ENCODE peak calls at places on chromosome 10, in six cellular contexts. U, J, S, T, M and Y are unnamed samples.

GRCh38 chr10:58588673-58589265 is 76.1 kb downstream of the BICC1 start:
- DNase-seq in U (no peak), J (no peak), S (peak), T (no peak), M (no peak), Y (no peak)

GRCh38 chr10:92880233-92880861 is 32.0 kb downstream of the EXOC6 start:
- DNase-seq in U (peak), J (no peak), S (peak), T (peak), M (no peak), Y (peak)

GRCh38 chr10:6815346-6815745 is 235.3 kb upstream of the PRKCQ start:
- DNase-seq in U (no peak), J (no peak), S (no peak), T (no peak), M (no peak), Y (no peak)

GRCh38 chr10:19719320-19719719 is 96.9 kb upstream of the PLXDC2 start:
- DNase-seq in U (no peak), J (no peak), S (no peak), T (no peak), M (no peak), Y (no peak)

GRCh38 chr10:16975188-16975587 is 154.4 kb downstream of the CUBN start:
- DNase-seq in U (no peak), J (no peak), S (no peak), T (no peak), M (no peak), Y (no peak)

GRCh38 chr10:124378271-124378670 is 40.5 kb downstream of the OAT start:
- DNase-seq in U (no peak), J (no peak), S (no peak), T (no peak), M (no peak), Y (no peak)

GRCh38 chr10:43120948-43121290 is 17.3 kb upstream of the CSGALNACT2 start:
- DNase-seq in U (no peak), J (peak), S (no peak), T (no peak), M (no peak), Y (no peak)

GRCh38 chr10:126225672-126226007 is 162.6 kb downstream of the ADAM12 start:
- DNase-seq in U (no peak), J (no peak), S (no peak), T (no peak), M (no peak), Y (no peak)

GRCh38 chr10:621981-622740 is 67.3 kb downstream of the DIP2C start:
- DNase-seq in U (no peak), J (no peak), S (no peak), T (no peak), M (no peak), Y (no peak)

GRCh38 chr10:57657164-57657765 is 610.4 kb downstream of the IPMK start:
- DNase-seq in U (peak), J (no peak), S (peak), T (peak), M (peak), Y (peak)

GRCh38 chr10:58282615-58283014 is 13.7 kb downstream of the CISD1 start:
- DNase-seq in U (no peak), J (peak), S (no peak), T (no peak), M (no peak), Y (no peak)

DNA sequence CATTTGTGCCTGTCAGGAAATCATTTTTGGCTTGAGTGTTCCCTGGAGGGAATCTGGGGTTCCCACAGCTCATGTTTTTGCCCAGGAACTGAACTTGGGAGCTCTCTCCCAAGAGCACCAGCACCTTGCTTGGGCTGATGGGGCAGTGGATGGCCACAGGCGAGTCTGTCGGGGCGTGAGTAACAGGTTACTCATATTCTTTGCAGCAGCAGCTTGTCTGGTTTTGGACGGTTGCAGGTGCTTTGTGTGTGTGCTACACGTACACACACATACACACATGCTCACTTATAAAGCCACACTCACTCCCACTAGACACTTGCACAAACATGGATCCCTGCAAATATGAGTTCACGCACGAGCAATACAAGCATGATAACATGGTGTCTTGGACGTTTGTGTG is 2.9 kb upstream of the PALD1 start:
- DNase-seq in U (no peak), J (no peak), S (no peak), T (no peak), M (no peak), Y (no peak)
- TF ChIP-seq JUND in U (peak), J (no peak), S (no peak), T (no peak), M (no peak), Y (no peak)

DNA sequence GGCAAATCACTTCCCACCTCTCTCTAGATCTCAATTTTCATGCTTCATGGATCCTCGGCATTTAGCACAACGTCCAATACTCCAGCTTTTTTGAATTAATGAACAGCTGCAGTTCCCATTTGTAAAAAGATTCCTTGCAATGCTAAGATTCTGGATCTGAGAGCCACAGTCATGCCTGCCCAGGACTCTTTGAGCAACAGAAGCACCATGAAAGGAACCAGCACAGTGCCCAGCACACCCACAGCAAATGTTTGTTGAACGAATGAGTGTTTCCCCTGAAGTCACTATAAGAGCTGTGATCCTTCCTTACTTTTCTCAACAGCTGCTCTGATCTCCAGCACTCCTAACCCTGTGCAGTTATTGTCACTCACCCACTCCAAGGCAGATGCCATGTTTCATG is 20.7 kb upstream of the DDIT4 start:
- DNase-seq in U (no peak), J (no peak), S (no peak), T (no peak), M (no peak), Y (no peak)
- H2AFZ ChIP-seq in U (no peak), J (peak), S (peak), T (no peak), M (no peak), Y (no peak)

DNA sequence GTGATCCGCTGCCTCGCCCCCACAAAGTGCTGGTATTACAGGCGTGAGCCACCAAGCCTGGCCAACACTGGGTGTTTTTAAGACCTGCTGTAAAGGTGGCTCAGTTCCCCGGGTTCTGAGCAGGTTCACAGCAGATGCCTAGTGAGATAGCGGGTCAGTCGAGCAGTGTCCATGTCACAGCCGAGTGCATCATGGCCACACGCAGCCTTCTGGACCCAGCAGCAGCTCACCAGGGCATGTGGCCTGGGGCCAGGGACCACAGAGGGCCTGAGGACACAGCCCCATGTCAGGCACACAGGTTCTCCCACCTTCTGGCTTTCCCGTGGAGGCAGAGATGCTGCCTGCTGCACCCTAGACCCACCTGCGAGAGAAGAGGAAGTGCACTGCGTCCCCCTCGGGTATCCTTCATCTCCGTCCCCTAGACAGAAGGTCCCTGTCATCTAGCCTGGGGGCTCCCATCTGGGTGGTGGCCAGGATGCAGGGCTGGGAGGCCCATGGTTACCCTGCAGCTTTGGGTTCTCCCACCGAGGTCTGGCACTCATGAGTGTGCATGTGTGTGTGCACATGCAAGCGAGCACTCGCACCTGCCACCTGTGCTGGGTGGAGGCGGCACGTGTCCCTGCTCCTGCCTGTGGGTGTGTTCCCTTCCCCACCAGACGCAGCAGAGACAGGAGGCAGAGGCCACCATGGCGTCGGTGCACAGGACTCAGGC is 98.6 kb downstream of the NKX6-2 start:
- DNase-seq in U (no peak), J (no peak), S (no peak), T (no peak), M (no peak), Y (no peak)
- TF ChIP-seq JUND in U (no peak), J (no peak), S (no peak), T (no peak), M (no peak), Y (no peak)

DNA sequence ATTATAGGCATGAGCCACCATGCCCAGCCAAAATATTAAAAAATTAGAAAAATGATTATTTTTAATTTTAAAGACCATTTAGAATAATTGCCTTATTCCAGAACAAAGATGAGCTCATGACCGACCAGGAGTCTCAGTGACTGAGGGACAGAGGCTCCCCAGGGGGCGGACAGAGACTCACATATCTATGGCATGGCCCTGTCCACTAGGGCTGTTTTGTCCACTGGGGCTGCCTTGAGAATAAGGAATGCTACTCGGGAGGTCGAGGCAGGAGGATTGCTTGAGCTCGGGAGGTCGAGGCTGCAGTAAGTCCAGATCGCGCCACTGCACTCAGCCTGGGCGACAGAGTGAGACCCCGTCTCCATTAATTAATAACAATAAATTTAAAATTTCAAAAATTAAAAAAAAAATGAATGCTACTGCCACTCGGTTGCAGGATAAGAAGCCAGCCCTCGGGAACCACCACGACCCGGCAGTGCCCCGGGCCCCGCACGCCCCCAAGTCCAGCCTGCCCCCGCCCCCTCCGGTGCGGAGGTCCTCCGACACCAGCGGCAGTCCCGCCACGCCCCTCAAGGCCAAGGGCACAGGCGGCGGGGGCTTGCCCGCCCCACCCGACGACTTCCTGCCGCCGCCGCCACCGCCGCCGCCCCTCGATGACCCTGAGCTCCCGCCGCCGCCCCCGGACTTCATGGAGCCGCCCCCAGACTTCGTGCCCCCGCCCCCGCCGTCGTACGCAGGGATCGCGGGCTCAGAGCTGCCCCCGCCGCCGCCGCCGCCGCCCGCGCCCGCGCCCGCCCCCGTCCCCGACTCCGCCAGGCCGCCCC is 128.6 kb downstream of the APBB1IP start:
- DNase-seq in U (no peak), J (no peak), S (no peak), T (peak), M (no peak), Y (no peak)
- H2AFZ ChIP-seq in U (no peak), J (no peak), S (no peak), T (peak), M (no peak), Y (no peak)

DNA sequence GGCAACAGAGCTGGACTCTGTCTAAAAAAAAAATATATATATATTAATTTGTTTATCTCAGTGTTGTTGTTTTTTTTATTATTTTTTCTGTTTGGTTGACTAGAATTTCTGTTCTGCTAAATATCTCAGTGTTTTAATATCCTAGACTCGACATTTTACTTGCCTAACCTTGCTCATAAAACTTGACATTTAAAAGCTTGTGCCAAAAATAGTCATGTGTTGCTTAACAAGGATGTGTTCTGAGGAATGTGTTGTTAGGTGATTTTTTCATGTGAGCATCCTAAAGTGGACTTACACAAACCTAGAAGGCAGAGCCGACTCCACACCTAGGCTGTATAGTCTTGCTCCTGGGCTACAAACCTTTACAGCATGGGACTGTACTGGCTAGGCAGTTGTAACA is 23.1 kb downstream of the NRBF2 start:
- DNase-seq in U (no peak), J (no peak), S (no peak), T (no peak), M (no peak), Y (no peak)
- TF ChIP-seq JUND in U (no peak), J (no peak), S (no peak), T (no peak), M (no peak), Y (no peak)

GRCh38 chr10:80187465-80188409 is 17.6 kb downstream of the ANXA11 start:
- DNase-seq in U (no peak), J (peak), S (peak), T (no peak), M (no peak), Y (peak)
- H2AFZ ChIP-seq in U (no peak), J (peak), S (peak), T (no peak), M (no peak), Y (no peak)